ENCODE peak calls at places on chromosomes 6 and 20, in six cellular contexts. X is cardiac fibroblast, W is nephron progenitor cell, C is astrocyte of the spinal cord, H is MCF 10A, G is psoas muscle. Y is an unnamed sample.

GRCh38 chr20:40807094-40807623 is 118.1 kb upstream of the MAFB start:
- DNase-seq in X (no peak), W (peak; percentile 30), C (no peak), H (no peak), G (no peak), Y (no peak)

GRCh38 chr6:2796884-2797283 is 31.7 kb downstream of the WRNIP1 start:
- DNase-seq in X (no peak), W (no peak), C (no peak), H (no peak), G (no peak), Y (no peak)

GRCh38 chr6:35600659-35601125 is 88.0 kb upstream of the TULP1 start:
- DNase-seq in X (peak; percentile 51), W (no peak), C (no peak), H (no peak), G (no peak), Y (no peak)

GRCh38 chr6:108168501-108168979 is 2.7 kb downstream of the NR2E1 start:
- DNase-seq in X (peak; percentile 27), W (peak; percentile 70), C (peak; percentile 43), H (no peak), G (no peak), Y (no peak)

GRCh38 chr6:125314019-125314581 is 12.3 kb upstream of the HDDC2 start:
- DNase-seq in X (peak; percentile 75), W (peak; percentile 65), C (peak; percentile 68), H (peak; percentile 73), G (peak; percentile 67), Y (peak; percentile 50)

GRCh38 chr20:25139061-25139705 is 56.3 kb upstream of the ENTPD6 start:
- DNase-seq in X (no peak), W (no peak), C (no peak), H (peak; percentile 48), G (no peak), Y (no peak)

GRCh38 chr6:148835920-148836441 is 89.2 kb downstream of the UST start:
- DNase-seq in X (peak; percentile 61), W (no peak), C (peak; percentile 75), H (peak; percentile 80), G (no peak), Y (peak; percentile 82)

GRCh38 chr20:45090481-45090880 is 10.4 kb downstream of the KCNS1 start:
- DNase-seq in X (no peak), W (no peak), C (no peak), H (no peak), G (no peak), Y (no peak)

GRCh38 chr20:13325033-13325432 is 104.0 kb downstream of the ISM1 start:
- DNase-seq in X (peak; percentile 42), W (peak; percentile 8), C (peak; percentile 20), H (peak; percentile 51), G (no peak), Y (peak; percentile 6)

GRCh38 chr6:53725791-53726575 is 60.4 kb upstream of the KLHL31 start:
- DNase-seq in X (peak; percentile 79), W (peak; percentile 86), C (peak; percentile 69), H (peak; percentile 75), G (peak; percentile 88), Y (peak; percentile 33)

GRCh38 chr6:160036790-160037206 is 67.9 kb downstream of the IGF2R start:
- DNase-seq in X (peak; percentile 86), W (no peak), C (peak; percentile 77), H (peak; percentile 85), G (no peak), Y (peak; percentile 89)

GRCh38 chr20:13292486-13292885 is 71.4 kb downstream of the ISM1 start:
- DNase-seq in X (no peak), W (no peak), C (no peak), H (no peak), G (no peak), Y (no peak)

GRCh38 chr20:41622584-41622983 is 4.4 kb upstream of the CHD6 start:
- DNase-seq in X (no peak), W (no peak), C (no peak), H (no peak), G (no peak), Y (no peak)

GRCh38 chr6:170131351-170131750 is 159.5 kb downstream of the DLL1 start:
- DNase-seq in X (no peak), W (no peak), C (no peak), H (no peak), G (no peak), Y (no peak)

GRCh38 chr6:153167026-153167891 is 36.2 kb upstream of the RGS17 start:
- DNase-seq in X (peak; percentile 76), W (no peak), C (peak; percentile 95), H (peak; percentile 84), G (no peak), Y (peak; percentile 76)

GRCh38 chr6:7505196-7505699 is 36.2 kb upstream of the DSP start:
- DNase-seq in X (peak; percentile 53), W (no peak), C (peak; percentile 68), H (peak; percentile 99), G (no peak), Y (peak; percentile 79)

GRCh38 chr6:111995409-111995808 is 58.5 kb upstream of the CCN6 start:
- DNase-seq in X (no peak), W (no peak), C (peak; percentile 25), H (peak; percentile 47), G (no peak), Y (peak; percentile 40)

DNA sequence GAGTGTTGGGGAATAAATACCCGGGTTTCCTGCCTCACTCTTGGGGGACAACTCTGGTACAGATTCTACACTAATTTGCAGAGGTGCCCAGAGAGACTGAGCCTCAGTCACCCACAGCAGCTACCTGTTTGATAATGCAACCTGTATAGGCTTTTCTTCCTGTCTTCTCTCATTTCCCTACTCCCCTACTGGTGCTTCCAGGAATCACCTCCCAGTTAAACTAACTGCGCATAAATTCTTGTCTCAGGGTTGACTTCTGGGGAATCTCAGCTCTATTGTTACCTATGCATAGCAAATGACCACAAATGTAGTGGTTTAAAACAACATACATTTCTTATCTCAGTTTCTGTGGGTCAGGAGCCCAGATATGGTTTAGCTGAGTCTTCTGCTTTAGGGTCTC is 11.3 kb downstream of the OCSTAMP start:
- DNase-seq in X (no peak), W (no peak), C (no peak), H (no peak), G (no peak), Y (no peak)
- TF ChIP-seq CTCF in X (no peak), W (no peak), C (no peak), H (no peak), G (no peak), Y (peak; percentile 30)

GRCh38 chr6:89536230-89536629 is 102.3 kb downstream of the LYRM2 start:
- DNase-seq in X (no peak), W (no peak), C (no peak), H (no peak), G (no peak), Y (no peak)
- TF ChIP-seq CTCF in X (no peak), W (no peak), C (peak; percentile 8), H (no peak), G (no peak), Y (no peak)

GRCh38 chr20:60752741-60753420 is 499.2 kb upstream of the CDH4 start:
- DNase-seq in X (no peak), W (no peak), C (no peak), H (no peak), G (no peak), Y (no peak)

GRCh38 chr20:60750909-60751308 is 501.2 kb upstream of the CDH4 start:
- DNase-seq in X (no peak), W (no peak), C (no peak), H (no peak), G (no peak), Y (no peak)

GRCh38 chr20:60748086-60748485 is 504.0 kb upstream of the CDH4 start:
- DNase-seq in X (no peak), W (no peak), C (no peak), H (no peak), G (no peak), Y (no peak)

GRCh38 chr20:60751826-60752225 is 500.2 kb upstream of the CDH4 start:
- DNase-seq in X (no peak), W (no peak), C (no peak), H (no peak), G (no peak), Y (no peak)

GRCh38 chr20:60749804-60750602 is 502.1 kb upstream of the CDH4 start:
- DNase-seq in X (no peak), W (no peak), C (no peak), H (peak; percentile 3), G (no peak), Y (no peak)
- TF ChIP-seq CTCF in X (no peak), W (no peak), C (no peak), H (no peak), G (no peak), Y (no peak)

GRCh38 chr6:56370127-56370540 is 122.8 kb upstream of the COL21A1 start:
- DNase-seq in X (peak; percentile 62), W (peak; percentile 30), C (peak; percentile 69), H (peak; percentile 89), G (peak; percentile 63), Y (peak; percentile 67)
- TF ChIP-seq CTCF in X (peak; percentile 54), W (peak; percentile 38), C (peak; percentile 72), H (peak; percentile 76), G (peak; percentile 59), Y (peak; percentile 74)

GRCh38 chr20:23668477-23668951 is 20.3 kb downstream of the CST4 start:
- DNase-seq in X (peak; percentile 66), W (peak; percentile 69), C (peak; percentile 58), H (peak; percentile 72), G (no peak), Y (peak; percentile 49)

GRCh38 chr20:23664954-23665353 is 23.9 kb downstream of the CST4 start:
- DNase-seq in X (no peak), W (no peak), C (no peak), H (no peak), G (no peak), Y (no peak)

GRCh38 chr20:23667666-23668065 is 21.2 kb downstream of the CST4 start:
- DNase-seq in X (no peak), W (no peak), C (no peak), H (no peak), G (no peak), Y (no peak)

GRCh38 chr20:23666698-23667097 is 22.1 kb downstream of the CST4 start:
- DNase-seq in X (no peak), W (no peak), C (no peak), H (no peak), G (no peak), Y (no peak)

DNA sequence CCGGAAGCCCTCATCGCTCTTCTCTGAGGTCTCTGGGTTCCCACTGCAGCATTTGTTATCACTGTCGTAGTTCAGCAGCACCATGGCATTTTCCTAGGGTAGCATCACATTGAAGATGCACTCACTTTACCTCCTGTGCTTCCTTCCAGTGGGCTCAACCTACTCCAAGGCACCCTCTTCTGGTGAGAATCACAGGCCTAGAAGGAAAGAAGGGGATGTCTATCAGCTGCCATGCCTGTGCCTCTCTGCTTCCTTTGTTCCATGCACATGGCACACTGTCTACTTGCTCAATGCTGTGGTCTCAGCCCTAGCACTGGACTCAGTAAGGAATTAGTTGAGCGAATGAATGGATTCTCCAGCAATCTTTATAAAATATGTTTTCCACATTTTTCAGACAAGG is 22.6 kb downstream of the CST4 start:
- DNase-seq in X (peak; percentile 42), W (no peak), C (no peak), H (peak; percentile 14), G (no peak), Y (no peak)
- TF ChIP-seq CTCF in X (peak; percentile 36), W (no peak), C (peak; percentile 50), H (no peak), G (no peak), Y (no peak)